ENCODE peak calls at places on chromosomes 16 and 17, in five cellular contexts. W is erythroblast; E is BJ; D is activated naive CD4-positive, alpha-beta T cell; B is EL. G is an unnamed sample.

GRCh38 chr16:56981729-56982271 is 7.6 kb upstream of the NLRC5 start:
- DNase-seq in B (no peak), E (no peak), W (no peak), D (no peak), G (no peak)

GRCh38 chr16:89657442-89658220 is at the start of the genes CHMP1A and SPATA33:
- DNase-seq in D (peak), E (peak), B (peak), W (peak), G (peak)

GRCh38 chr17:59791603-59792457 is 84.4 kb downstream of the VMP1 start:
- DNase-seq in B (no peak), E (no peak), D (no peak), W (no peak), G (no peak)

GRCh38 chr17:80116923-80117380 is 15.6 kb downstream of the GAA start:
- DNase-seq in E (no peak), B (no peak), D (no peak), W (no peak), G (no peak)

GRCh38 chr16:88374736-88375135 is 8.0 kb upstream of the ZNF469 start:
- DNase-seq in W (no peak), B (no peak), E (no peak), D (no peak), G (no peak)

GRCh38 chr17:66965801-66966528 is 1.5 kb downstream of the CACNG4 start:
- DNase-seq in D (no peak), E (no peak), W (no peak), B (no peak), G (no peak)

GRCh38 chr16:81401035-81401950 is 43.3 kb upstream of the CMIP start:
- DNase-seq in W (no peak), B (peak), D (no peak), E (peak), G (no peak)

GRCh38 chr16:1147027-1147426 is 5.9 kb upstream of the CACNA1H start:
- DNase-seq in W (no peak), D (no peak), E (no peak), B (no peak), G (no peak)

GRCh38 chr17:44786551-44787081 is 27.8 kb downstream of the ADAM11 start:
- DNase-seq in B (no peak), W (no peak), D (no peak), E (no peak), G (no peak)

GRCh38 chr16:2968738-2969544 is at the start of gene PAQR4:
- DNase-seq in E (peak), W (peak), B (peak), D (peak), G (peak)

GRCh38 chr17:8680402-8680801 is 49.9 kb upstream of the MYH10 start:
- DNase-seq in W (no peak), B (no peak), E (no peak), D (no peak), G (no peak)

GRCh38 chr17:61385869-61386245 is 13.8 kb upstream of the TBX2 start:
- DNase-seq in B (no peak), E (no peak), D (no peak), W (no peak), G (no peak)

GRCh38 chr17:72467841-72468653 is 347.2 kb downstream of the SOX9 start:
- DNase-seq in D (no peak), W (no peak), E (peak), B (no peak), G (no peak)

GRCh38 chr16:70156207-70156978 is 17.2 kb upstream of the CLEC18C start:
- DNase-seq in D (no peak), W (no peak), B (no peak), E (no peak), G (peak)

GRCh38 chr17:29250666-29251065 is 4.0 kb downstream of the CRYBA1 start:
- DNase-seq in W (no peak), E (peak), B (peak), D (no peak), G (no peak)

GRCh38 chr17:8839410-8839935 is 28.0 kb downstream of the PIK3R6 start:
- DNase-seq in D (no peak), W (no peak), E (no peak), B (no peak), G (peak)

GRCh38 chr16:29710227-29711219 is 31.5 kb downstream of the QPRT start:
- DNase-seq in D (no peak), E (peak), W (peak), B (peak), G (no peak)

GRCh38 chr17:58918879-58919278 is 163.2 kb downstream of the PPM1E start:
- DNase-seq in B (no peak), W (no peak), D (no peak), E (no peak), G (no peak)

GRCh38 chr17:75753514-75754377 is 11.2 kb downstream of the GALK1 start:
- DNase-seq in D (peak), E (no peak), W (peak), B (peak), G (no peak)

GRCh38 chr17:61415374-61416210 is 15.9 kb downstream of the TBX2 start:
- DNase-seq in D (no peak), B (peak), E (no peak), W (no peak), G (peak)

GRCh38 chr17:45226620-45227019 is 4.9 kb downstream of the FMNL1 start:
- DNase-seq in B (no peak), D (no peak), W (no peak), E (no peak), G (no peak)

GRCh38 chr17:53058031-53058430 is 764.7 kb upstream of the KIF2B start:
- DNase-seq in B (no peak), E (no peak), W (no peak), D (no peak), G (no peak)

GRCh38 chr17:82227629-82228277 is 1.1 kb upstream of the SLC16A3 start:
- DNase-seq in W (no peak), E (no peak), D (no peak), B (no peak), G (no peak)